ENCODE peak calls at places on chromosomes 4 and X, in nine cellular contexts. One of them, this sample, is unnamed.

GRCh38 chr4:27100713-27101112 is 240.1 kb downstream of the STIM2 start:
- DNase-seq in colonic mucosa: no peak
- DNase-seq in lower lobe of right lung: no peak
- DNase-seq in mammary epithelial cell: peak
- DNase-seq in glutamatergic neuron: no peak
- DNase-seq in AG04450: no peak
- DNase-seq in A549: no peak
- DNase-seq in kidney: no peak
- DNase-seq in GM13976: no peak
- DNase-seq in this sample: no peak

GRCh38 chr4:113673450-113673849 is 88.1 kb downstream of the CAMK2D start:
- DNase-seq in colonic mucosa: no peak
- DNase-seq in lower lobe of right lung: no peak
- DNase-seq in mammary epithelial cell: peak
- DNase-seq in glutamatergic neuron: no peak
- DNase-seq in AG04450: no peak
- DNase-seq in A549: no peak
- DNase-seq in kidney: no peak
- DNase-seq in GM13976: peak
- DNase-seq in this sample: no peak

GRCh38 chrX:153537526-153538295 is 20.3 kb downstream of the ATP2B3 start:
- DNase-seq in colonic mucosa: no peak
- DNase-seq in lower lobe of right lung: no peak
- DNase-seq in mammary epithelial cell: no peak
- DNase-seq in glutamatergic neuron: peak
- DNase-seq in AG04450: no peak
- DNase-seq in A549: no peak
- DNase-seq in kidney: no peak
- DNase-seq in GM13976: no peak
- DNase-seq in this sample: no peak

GRCh38 chr4:156829194-156829593 is 142.4 kb downstream of the PDGFC start:
- DNase-seq in colonic mucosa: no peak
- DNase-seq in lower lobe of right lung: no peak
- DNase-seq in mammary epithelial cell: peak
- DNase-seq in glutamatergic neuron: no peak
- DNase-seq in AG04450: no peak
- DNase-seq in A549: no peak
- DNase-seq in kidney: no peak
- DNase-seq in GM13976: no peak
- DNase-seq in this sample: no peak

GRCh38 chr4:142406917-142407501 is 439.1 kb downstream of the INPP4B start:
- DNase-seq in colonic mucosa: no peak
- DNase-seq in lower lobe of right lung: no peak
- DNase-seq in mammary epithelial cell: no peak
- DNase-seq in glutamatergic neuron: no peak
- DNase-seq in AG04450: no peak
- DNase-seq in A549: no peak
- DNase-seq in kidney: no peak
- DNase-seq in GM13976: no peak
- DNase-seq in this sample: no peak

GRCh38 chr4:104915864-104916263 is 230.8 kb upstream of the TET2 start:
- DNase-seq in colonic mucosa: no peak
- DNase-seq in lower lobe of right lung: no peak
- DNase-seq in mammary epithelial cell: no peak
- DNase-seq in glutamatergic neuron: no peak
- DNase-seq in AG04450: no peak
- DNase-seq in A549: no peak
- DNase-seq in kidney: no peak
- DNase-seq in GM13976: no peak
- DNase-seq in this sample: no peak

GRCh38 chr4:107711831-107712230 is 8.2 kb downstream of the PAPSS1 start:
- DNase-seq in colonic mucosa: no peak
- DNase-seq in lower lobe of right lung: no peak
- DNase-seq in mammary epithelial cell: no peak
- DNase-seq in glutamatergic neuron: no peak
- DNase-seq in AG04450: no peak
- DNase-seq in A549: no peak
- DNase-seq in kidney: no peak
- DNase-seq in GM13976: no peak
- DNase-seq in this sample: no peak

GRCh38 chr4:41468122-41468521 is 69.8 kb upstream of the LIMCH1 start:
- DNase-seq in colonic mucosa: no peak
- DNase-seq in lower lobe of right lung: no peak
- DNase-seq in mammary epithelial cell: no peak
- DNase-seq in glutamatergic neuron: no peak
- DNase-seq in AG04450: no peak
- DNase-seq in A549: no peak
- DNase-seq in kidney: no peak
- DNase-seq in GM13976: no peak
- DNase-seq in this sample: no peak

GRCh38 chr4:42401171-42401570 is 3.9 kb downstream of the SHISA3 start:
- DNase-seq in colonic mucosa: no peak
- DNase-seq in lower lobe of right lung: no peak
- DNase-seq in mammary epithelial cell: no peak
- DNase-seq in glutamatergic neuron: no peak
- DNase-seq in AG04450: no peak
- DNase-seq in A549: no peak
- DNase-seq in kidney: peak
- DNase-seq in GM13976: no peak
- DNase-seq in this sample: no peak

GRCh38 chr4:177163532-177163931 is 146.1 kb upstream of the NEIL3 start:
- DNase-seq in colonic mucosa: no peak
- DNase-seq in lower lobe of right lung: no peak
- DNase-seq in mammary epithelial cell: peak
- DNase-seq in glutamatergic neuron: no peak
- DNase-seq in AG04450: no peak
- DNase-seq in A549: no peak
- DNase-seq in kidney: no peak
- DNase-seq in GM13976: no peak
- DNase-seq in this sample: no peak

GRCh38 chr4:79578613-79579012 is 170.6 kb upstream of the GK2 start:
- DNase-seq in colonic mucosa: no peak
- DNase-seq in lower lobe of right lung: peak
- DNase-seq in mammary epithelial cell: no peak
- DNase-seq in glutamatergic neuron: no peak
- DNase-seq in AG04450: no peak
- DNase-seq in A549: no peak
- DNase-seq in kidney: no peak
- DNase-seq in GM13976: no peak
- DNase-seq in this sample: no peak

GRCh38 chr4:79574741-79575451 is 166.9 kb upstream of the GK2 start:
- DNase-seq in colonic mucosa: no peak
- DNase-seq in lower lobe of right lung: no peak
- DNase-seq in mammary epithelial cell: no peak
- DNase-seq in glutamatergic neuron: no peak
- DNase-seq in AG04450: no peak
- DNase-seq in A549: no peak
- DNase-seq in kidney: no peak
- DNase-seq in GM13976: no peak
- DNase-seq in this sample: no peak

GRCh38 chr4:79575709-79576479 is 167.9 kb upstream of the GK2 start:
- DNase-seq in colonic mucosa: peak
- DNase-seq in lower lobe of right lung: no peak
- DNase-seq in mammary epithelial cell: no peak
- DNase-seq in glutamatergic neuron: no peak
- DNase-seq in AG04450: no peak
- DNase-seq in A549: no peak
- DNase-seq in kidney: no peak
- DNase-seq in GM13976: no peak
- DNase-seq in this sample: no peak

GRCh38 chr4:79576480-79576803 is 168.4 kb upstream of the GK2 start:
- DNase-seq in colonic mucosa: no peak
- DNase-seq in lower lobe of right lung: no peak
- DNase-seq in mammary epithelial cell: peak
- DNase-seq in glutamatergic neuron: peak
- DNase-seq in AG04450: no peak
- DNase-seq in A549: peak
- DNase-seq in kidney: no peak
- DNase-seq in GM13976: peak
- DNase-seq in this sample: no peak
- TF ChIP-seq CTCF in colonic mucosa: peak
- TF ChIP-seq CTCF in lower lobe of right lung: peak
- TF ChIP-seq CTCF in mammary epithelial cell: peak
- TF ChIP-seq CTCF in glutamatergic neuron: peak
- TF ChIP-seq CTCF in AG04450: peak
- TF ChIP-seq CTCF in A549: peak
- TF ChIP-seq CTCF in kidney: no peak
- TF ChIP-seq CTCF in GM13976: no peak
- TF ChIP-seq CTCF in this sample: peak

GRCh38 chr4:159014896-159015295 is 88.0 kb upstream of the RAPGEF2 start:
- DNase-seq in colonic mucosa: no peak
- DNase-seq in lower lobe of right lung: no peak
- DNase-seq in mammary epithelial cell: no peak
- DNase-seq in glutamatergic neuron: no peak
- DNase-seq in AG04450: no peak
- DNase-seq in A549: no peak
- DNase-seq in kidney: no peak
- DNase-seq in GM13976: no peak
- DNase-seq in this sample: no peak

GRCh38 chr4:159018062-159018629 is 84.7 kb upstream of the RAPGEF2 start:
- DNase-seq in colonic mucosa: no peak
- DNase-seq in lower lobe of right lung: no peak
- DNase-seq in mammary epithelial cell: no peak
- DNase-seq in glutamatergic neuron: peak
- DNase-seq in AG04450: no peak
- DNase-seq in A549: no peak
- DNase-seq in kidney: no peak
- DNase-seq in GM13976: peak
- DNase-seq in this sample: peak

GRCh38 chr4:159015862-159016261 is 87.0 kb upstream of the RAPGEF2 start:
- DNase-seq in colonic mucosa: no peak
- DNase-seq in lower lobe of right lung: no peak
- DNase-seq in mammary epithelial cell: no peak
- DNase-seq in glutamatergic neuron: no peak
- DNase-seq in AG04450: no peak
- DNase-seq in A549: no peak
- DNase-seq in kidney: no peak
- DNase-seq in GM13976: no peak
- DNase-seq in this sample: no peak

GRCh38 chr4:159017323-159018036 is 85.4 kb upstream of the RAPGEF2 start:
- DNase-seq in colonic mucosa: no peak
- DNase-seq in lower lobe of right lung: no peak
- DNase-seq in mammary epithelial cell: no peak
- DNase-seq in glutamatergic neuron: no peak
- DNase-seq in AG04450: no peak
- DNase-seq in A549: no peak
- DNase-seq in kidney: no peak
- DNase-seq in GM13976: no peak
- DNase-seq in this sample: peak

DNA sequence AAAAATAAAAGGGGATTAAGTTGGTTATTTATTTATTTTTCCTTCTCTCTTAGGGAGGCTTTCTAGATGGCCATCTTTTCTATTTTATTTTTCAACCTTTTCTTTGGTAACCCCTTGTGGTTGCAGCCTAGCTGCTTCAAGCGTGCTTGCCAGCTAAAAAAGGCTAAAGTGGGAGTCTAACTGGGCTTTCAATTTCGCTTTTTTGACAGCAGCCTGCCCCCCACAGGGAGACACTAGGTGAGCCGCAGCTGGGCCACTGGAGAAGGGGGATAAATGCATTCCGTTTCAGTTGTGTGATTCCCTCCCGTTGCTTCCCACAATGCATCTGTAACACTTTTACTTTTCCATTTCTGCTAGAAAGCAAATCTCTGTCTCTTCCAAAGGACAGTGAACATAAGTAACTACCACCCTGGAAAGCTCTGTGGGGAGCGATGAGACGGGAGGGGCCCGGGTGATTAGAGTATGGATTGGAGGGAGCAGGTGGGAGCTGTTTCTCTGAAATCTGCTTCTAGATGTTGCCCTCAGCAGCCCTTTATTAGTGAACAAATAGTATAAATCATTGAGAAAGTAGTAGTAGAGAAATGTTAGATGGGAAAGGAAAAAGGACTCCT is 86.2 kb upstream of the RAPGEF2 start:
- DNase-seq in colonic mucosa: no peak
- DNase-seq in lower lobe of right lung: no peak
- DNase-seq in mammary epithelial cell: no peak
- DNase-seq in glutamatergic neuron: peak
- DNase-seq in AG04450: no peak
- DNase-seq in A549: no peak
- DNase-seq in kidney: no peak
- DNase-seq in GM13976: peak
- DNase-seq in this sample: peak
- TF ChIP-seq CTCF in colonic mucosa: no peak
- TF ChIP-seq CTCF in lower lobe of right lung: no peak
- TF ChIP-seq CTCF in mammary epithelial cell: no peak
- TF ChIP-seq CTCF in glutamatergic neuron: no peak
- TF ChIP-seq CTCF in AG04450: peak
- TF ChIP-seq CTCF in A549: no peak
- TF ChIP-seq CTCF in kidney: peak
- TF ChIP-seq CTCF in GM13976: peak
- TF ChIP-seq CTCF in this sample: peak

GRCh38 chr4:183098080-183098722 is 856 bp upstream of the WWC2 start:
- DNase-seq in colonic mucosa: peak
- DNase-seq in lower lobe of right lung: peak
- DNase-seq in mammary epithelial cell: no peak
- DNase-seq in glutamatergic neuron: peak
- DNase-seq in AG04450: no peak
- DNase-seq in A549: peak
- DNase-seq in kidney: peak
- DNase-seq in GM13976: peak
- DNase-seq in this sample: peak
- TF ChIP-seq CTCF in colonic mucosa: no peak
- TF ChIP-seq CTCF in lower lobe of right lung: no peak
- TF ChIP-seq CTCF in mammary epithelial cell: no peak
- TF ChIP-seq CTCF in glutamatergic neuron: no peak
- TF ChIP-seq CTCF in AG04450: no peak
- TF ChIP-seq CTCF in A549: no peak
- TF ChIP-seq CTCF in kidney: no peak
- TF ChIP-seq CTCF in GM13976: no peak
- TF ChIP-seq CTCF in this sample: no peak

GRCh38 chr4:37601527-37601926 is 84.6 kb downstream of the RELL1 start:
- DNase-seq in colonic mucosa: peak
- DNase-seq in lower lobe of right lung: peak
- DNase-seq in mammary epithelial cell: no peak
- DNase-seq in glutamatergic neuron: no peak
- DNase-seq in AG04450: peak
- DNase-seq in A549: peak
- DNase-seq in kidney: no peak
- DNase-seq in GM13976: no peak
- DNase-seq in this sample: no peak
- TF ChIP-seq CTCF in colonic mucosa: no peak
- TF ChIP-seq CTCF in lower lobe of right lung: no peak
- TF ChIP-seq CTCF in mammary epithelial cell: no peak
- TF ChIP-seq CTCF in glutamatergic neuron: no peak
- TF ChIP-seq CTCF in AG04450: no peak
- TF ChIP-seq CTCF in A549: no peak
- TF ChIP-seq CTCF in kidney: no peak
- TF ChIP-seq CTCF in GM13976: no peak
- TF ChIP-seq CTCF in this sample: no peak

This sample was measured in GM10248.